ENCODE peak calls at places on chromosomes 4 and X, in six cellular contexts. One of them, this sample, is unnamed.

GRCh38 chr4:54904953-54905352 is 220.4 kb downstream of the KDR start:
- DNase-seq in GM13977: no peak
- DNase-seq in HEK293T: no peak
- DNase-seq in central memory CD4-positive, alpha-beta T cell: no peak
- DNase-seq in EH: no peak
- DNase-seq in stomach: no peak
- DNase-seq in this sample: no peak

GRCh38 chrX:56233682-56234081 is 1.5 kb downstream of the KLF8 start:
- DNase-seq in GM13977: peak
- DNase-seq in HEK293T: no peak
- DNase-seq in central memory CD4-positive, alpha-beta T cell: peak
- DNase-seq in EH: no peak
- DNase-seq in stomach: no peak
- DNase-seq in this sample: peak

GRCh38 chr4:3777669-3778068 is 11.5 kb downstream of the ADRA2C start:
- DNase-seq in GM13977: no peak
- DNase-seq in HEK293T: no peak
- DNase-seq in central memory CD4-positive, alpha-beta T cell: no peak
- DNase-seq in EH: no peak
- DNase-seq in stomach: no peak
- DNase-seq in this sample: no peak

GRCh38 chrX:261167-261857 is 19.9 kb upstream of the PLCXD1 start:
- DNase-seq in GM13977: no peak
- DNase-seq in HEK293T: no peak
- DNase-seq in central memory CD4-positive, alpha-beta T cell: no peak
- DNase-seq in EH: no peak
- DNase-seq in stomach: peak
- DNase-seq in this sample: peak

GRCh38 chr4:152243890-152244595 is 291.8 kb downstream of the FBXW7 start:
- DNase-seq in GM13977: no peak
- DNase-seq in HEK293T: no peak
- DNase-seq in central memory CD4-positive, alpha-beta T cell: no peak
- DNase-seq in EH: peak
- DNase-seq in stomach: no peak
- DNase-seq in this sample: no peak

GRCh38 chr4:3407930-3408792 is 33.6 kb upstream of the HGFAC start:
- DNase-seq in GM13977: no peak
- DNase-seq in HEK293T: no peak
- DNase-seq in central memory CD4-positive, alpha-beta T cell: no peak
- DNase-seq in EH: no peak
- DNase-seq in stomach: no peak
- DNase-seq in this sample: no peak

GRCh38 chr4:12409507-12410190 is 981.0 kb upstream of the HS3ST1 start:
- DNase-seq in GM13977: no peak
- DNase-seq in HEK293T: no peak
- DNase-seq in central memory CD4-positive, alpha-beta T cell: no peak
- DNase-seq in EH: no peak
- DNase-seq in stomach: no peak
- DNase-seq in this sample: no peak

GRCh38 chrX:135389717-135390116 is 32.0 kb upstream of the SMIM10L2A start:
- DNase-seq in GM13977: no peak
- DNase-seq in HEK293T: no peak
- DNase-seq in central memory CD4-positive, alpha-beta T cell: no peak
- DNase-seq in EH: no peak
- DNase-seq in stomach: no peak
- DNase-seq in this sample: no peak

GRCh38 chr4:6988016-6988715 is 55.0 kb upstream of the TADA2B start:
- DNase-seq in GM13977: no peak
- DNase-seq in HEK293T: no peak
- DNase-seq in central memory CD4-positive, alpha-beta T cell: no peak
- DNase-seq in EH: peak
- DNase-seq in stomach: no peak
- DNase-seq in this sample: no peak

GRCh38 chrX:76428243-76429130 is 977 bp downstream of the MAGEE1 start:
- DNase-seq in GM13977: no peak
- DNase-seq in HEK293T: no peak
- DNase-seq in central memory CD4-positive, alpha-beta T cell: peak
- DNase-seq in EH: no peak
- DNase-seq in stomach: peak
- DNase-seq in this sample: no peak

GRCh38 chrX:27590044-27590443 is at the start of gene DCAF8L2:
- DNase-seq in GM13977: no peak
- DNase-seq in HEK293T: no peak
- DNase-seq in central memory CD4-positive, alpha-beta T cell: no peak
- DNase-seq in EH: no peak
- DNase-seq in stomach: no peak
- DNase-seq in this sample: no peak